ENCODE peak calls at places on chromosomes 5 and 9, in four cellular contexts. G is kidney epithelial cell, Q is sigmoid colon, E is heart right ventricle. B is an unnamed sample.

GRCh38 chr5:177553671-177554429 is 513 bp downstream of the FAM193B start:
- DNase-seq in G (no peak), Q (peak; percentile 75), E (peak; percentile 49), B (no peak)

GRCh38 chr5:95283761-95284511 is 958 bp downstream of the MCTP1 start:
- DNase-seq in G (no peak), Q (no peak), E (peak; percentile 25), B (no peak)

GRCh38 chr9:135490980-135491444 is 9.5 kb upstream of the MRPS2 start:
- DNase-seq in G (no peak), Q (peak; percentile 56), E (no peak), B (no peak)

GRCh38 chr5:10406636-10407035 is 35.0 kb upstream of the ROPN1L start:
- DNase-seq in G (no peak), Q (no peak), E (no peak), B (no peak)

GRCh38 chr5:128009399-128009798 is 74.2 kb upstream of the SLC12A2 start:
- DNase-seq in G (no peak), Q (no peak), E (no peak), B (no peak)

GRCh38 chr5:82396871-82397514 is 118.8 kb upstream of the RPS23 start:
- DNase-seq in G (peak; percentile 99), Q (peak; percentile 90), E (peak; percentile 60), B (peak; percentile 99)

GRCh38 chr9:127558581-127559246 is 53.4 kb upstream of the STXBP1 start:
- DNase-seq in G (no peak), Q (no peak), E (no peak), B (no peak)

GRCh38 chr5:73170522-73170921 is 2.5 kb upstream of the TMEM174 start:
- DNase-seq in G (no peak), Q (no peak), E (no peak), B (no peak)

GRCh38 chr9:32378993-32379729 is 5.3 kb upstream of the ACO1 start:
- DNase-seq in G (peak; percentile 41), Q (no peak), E (no peak), B (no peak)

GRCh38 chr9:92764381-92764987 is at the start of gene BICD2:
- DNase-seq in G (no peak), Q (no peak), E (no peak), B (no peak)

GRCh38 chr9:3526903-3527652 is 1.3 kb upstream of the RFX3 start:
- DNase-seq in G (no peak), Q (no peak), E (no peak), B (no peak)

GRCh38 chr9:134734270-134734669 is 92.7 kb downstream of the COL5A1 start:
- DNase-seq in G (no peak), Q (peak; percentile 88), E (no peak), B (no peak)

GRCh38 chr9:122127396-122127798 is 32.2 kb downstream of the NDUFA8 start:
- DNase-seq in G (no peak), Q (peak; percentile 61), E (no peak), B (no peak)

GRCh38 chr9:41229408-41230401 is 40.6 kb upstream of the ZNG1F start:
- DNase-seq in G (no peak), Q (peak; percentile 69), E (peak; percentile 20), B (no peak)

GRCh38 chr5:79936644-79937216 is 54.3 kb downstream of the MTX3 start:
- DNase-seq in G (no peak), Q (no peak), E (no peak), B (no peak)

GRCh38 chr9:27382308-27382707 is 85.4 kb upstream of the EQTN start:
- DNase-seq in G (no peak), Q (no peak), E (no peak), B (no peak)

GRCh38 chr5:141608557-141608956 is 10.2 kb downstream of the DIAPH1 start:
- DNase-seq in G (no peak), Q (no peak), E (no peak), B (no peak)

GRCh38 chr5:175517824-175518450 is 39.6 kb downstream of the SFXN1 start:
- DNase-seq in G (peak; percentile 41), Q (no peak), E (no peak), B (peak; percentile 31)

GRCh38 chr5:81717815-81718214 is 33.1 kb downstream of the SSBP2 start:
- DNase-seq in G (no peak), Q (no peak), E (no peak), B (no peak)

GRCh38 chr9:125950880-125951471 is 203.8 kb downstream of the PBX3 start:
- DNase-seq in G (no peak), Q (no peak), E (no peak), B (no peak)

GRCh38 chr9:112831281-112831851 is 59.3 kb downstream of the SLC46A2 start:
- DNase-seq in G (no peak), Q (no peak), E (peak; percentile 36), B (no peak)

GRCh38 chr9:3992924-3993323 is 306.9 kb downstream of the GLIS3 start:
- DNase-seq in G (peak; percentile 39), Q (no peak), E (no peak), B (no peak)

GRCh38 chr5:154740957-154741356 is 14.2 kb upstream of the LARP1 start:
- DNase-seq in G (no peak), Q (peak; percentile 86), E (no peak), B (no peak)

GRCh38 chr5:171980729-171981128 is 25.7 kb downstream of the FBXW11 start:
- DNase-seq in G (no peak), Q (no peak), E (no peak), B (no peak)

GRCh38 chr9:95494022-95494415 is 22.8 kb downstream of the PTCH1 start:
- DNase-seq in G (no peak), Q (no peak), E (no peak), B (no peak)

GRCh38 chr5:173268750-173269580 is 34.0 kb upstream of the NKX2-5 start:
- DNase-seq in G (no peak), Q (no peak), E (peak; percentile 68), B (no peak)

GRCh38 chr9:132485454-132485853 is 75.4 kb downstream of the CFAP77 start:
- DNase-seq in G (no peak), Q (no peak), E (no peak), B (no peak)

GRCh38 chr9:132488611-132489010 is 78.6 kb downstream of the CFAP77 start:
- DNase-seq in G (no peak), Q (no peak), E (no peak), B (no peak)

GRCh38 chr9:132486706-132487350 is 76.8 kb downstream of the CFAP77 start:
- DNase-seq in G (no peak), Q (no peak), E (no peak), B (no peak)

GRCh38 chr9:132487351-132487791 is 77.4 kb downstream of the CFAP77 start:
- DNase-seq in G (no peak), Q (no peak), E (no peak), B (no peak)

GRCh38 chr9:132489536-132489935 is 79.5 kb downstream of the CFAP77 start:
- DNase-seq in G (no peak), Q (no peak), E (no peak), B (no peak)
- TF ChIP-seq CTCF in G (no peak), Q (no peak), E (no peak), B (no peak)

GRCh38 chr5:77645995-77646639 is 7.6 kb upstream of the OTP start:
- DNase-seq in G (no peak), Q (no peak), E (no peak), B (no peak)
- H3K27me3 ChIP-seq in G (peaks cover 73% of the 10 kb centered on the region), Q (peaks cover 59% of the 10 kb centered on the region), E (peaks cover 50% of the 10 kb centered on the region), B (peaks cover 44% of the 10 kb centered on the region)

DNA sequence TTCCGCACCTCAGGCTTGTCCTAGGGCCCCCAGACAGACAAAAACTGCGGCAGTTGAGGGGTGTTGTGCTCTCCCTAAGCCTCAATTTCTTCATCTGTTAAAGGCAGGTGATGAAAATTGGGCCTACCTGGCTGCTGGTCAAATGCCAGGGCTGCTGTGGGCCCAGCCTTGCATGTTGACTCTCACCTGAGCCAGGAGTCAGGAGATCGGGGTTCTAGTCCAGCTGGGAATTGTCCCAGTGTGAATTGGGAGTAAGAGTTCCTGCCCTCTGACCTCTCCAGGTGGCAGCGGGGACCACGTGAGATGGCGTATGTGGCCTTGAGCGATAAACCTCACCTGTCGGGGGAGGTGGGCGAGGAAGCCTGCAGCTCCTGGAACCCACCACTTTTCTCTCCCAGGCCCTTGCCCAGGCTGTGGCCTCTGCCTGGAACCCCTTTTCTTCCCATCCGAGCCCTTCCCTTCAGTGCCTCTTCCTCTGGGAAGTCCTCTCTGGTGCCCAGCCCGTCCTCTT is 143.5 kb upstream of the IER5L start:
- DNase-seq in G (no peak), Q (peak; percentile 57), E (no peak), B (no peak)
- H3K4me3 ChIP-seq in G (no peak overlapping the region), Q (peak overlapping the region; percentile 49), E (peak overlapping the region; percentile 48), B (peak overlapping the region; percentile 51)

DNA sequence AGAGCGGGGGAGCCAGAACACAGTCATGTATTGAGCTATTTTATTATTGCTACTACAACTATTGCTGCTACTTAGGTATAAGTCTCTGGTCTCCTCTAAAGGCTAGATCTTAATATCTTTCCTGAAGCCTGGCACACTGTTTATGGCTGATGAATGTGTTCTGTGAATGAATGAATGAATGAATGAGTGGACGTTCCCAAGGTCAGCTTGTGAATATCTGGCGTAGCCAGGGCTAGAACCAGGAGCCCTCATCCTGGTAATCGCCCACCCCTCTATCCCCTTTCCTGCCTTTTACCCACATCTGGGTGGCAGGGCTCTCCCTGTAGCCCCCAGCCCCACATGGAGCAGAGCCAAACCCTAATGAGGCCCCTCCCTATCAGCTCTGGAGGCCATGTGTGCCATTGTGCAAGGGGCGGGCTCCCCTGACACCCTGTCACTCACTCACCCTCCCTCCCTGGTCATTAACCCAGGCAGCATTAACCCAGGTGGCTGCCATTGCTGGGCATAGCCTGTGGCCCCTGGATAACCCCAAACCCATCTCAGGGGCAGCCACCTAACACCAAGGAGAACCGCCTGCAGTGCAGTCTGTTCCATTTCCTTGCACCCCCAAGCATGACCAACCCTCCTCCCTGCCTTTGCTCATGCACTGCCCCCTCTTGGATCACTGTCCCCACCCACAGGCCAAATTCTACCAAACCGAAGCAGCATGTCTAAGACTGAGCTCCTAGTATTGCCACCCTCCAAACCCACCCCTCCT is 2.0 kb upstream of the AKNA start:
- DNase-seq in G (no peak), Q (no peak), E (no peak), B (no peak)
- TF ChIP-seq CTCF in G (peak; percentile 13), Q (no peak), E (no peak), B (no peak)

DNA sequence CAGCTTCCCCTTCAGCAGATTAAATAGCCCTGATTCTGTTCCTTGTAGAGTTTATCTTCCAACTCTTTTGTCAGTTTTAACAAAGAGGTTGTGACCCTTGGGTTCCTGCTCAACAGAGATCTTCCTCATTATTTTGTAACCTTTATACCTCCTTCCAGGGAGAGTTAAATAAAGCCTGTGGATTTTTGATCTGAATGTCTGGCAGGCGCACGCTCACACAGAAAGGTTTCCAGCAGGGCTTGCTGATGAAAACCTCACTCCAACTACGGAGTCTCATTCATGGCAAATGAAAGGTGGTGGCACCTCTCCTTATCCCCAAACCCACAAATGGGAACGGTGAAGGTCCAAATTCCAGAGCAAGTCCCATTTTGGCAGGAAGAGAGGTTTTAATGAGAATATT is 129.0 kb downstream of the SREK1 start:
- DNase-seq in G (no peak), Q (no peak), E (no peak), B (no peak)
- H3K27me3 ChIP-seq in G (peaks cover 2% of the 10 kb centered on the region), Q (no peaks in the 10 kb centered on the region), E (no peaks in the 10 kb centered on the region), B (peaks cover 4% of the 10 kb centered on the region)

B was measured in BJ.